ENCODE peak calls at places on chromosomes 5 and 9, in nine cellular contexts. A, B, S, U, T, C, F, J and H are unnamed samples.

GRCh38 chr9:135241381-135242380 is 154.2 kb downstream of the OLFM1 start:
- DNase-seq in A (no peak), B (peak), S (no peak), U (no peak), T (no peak), C (peak), F (no peak), J (no peak), H (no peak)

GRCh38 chr9:2816476-2817141 is 27.3 kb downstream of the PUM3 start:
- DNase-seq in A (no peak), B (no peak), S (peak), U (no peak), T (no peak), C (no peak), F (no peak), J (peak), H (no peak)

GRCh38 chr9:108163321-108164005 is 673.9 kb upstream of the KLF4 start:
- DNase-seq in A (no peak), B (no peak), S (no peak), U (no peak), T (no peak), C (no peak), F (no peak), J (peak), H (no peak)

GRCh38 chr9:34154052-34154451 is 24.8 kb upstream of the UBAP1 start:
- DNase-seq in A (no peak), B (no peak), S (no peak), U (no peak), T (no peak), C (no peak), F (no peak), J (no peak), H (no peak)

GRCh38 chr5:36839479-36839878 is 37.1 kb upstream of the NIPBL start:
- DNase-seq in A (no peak), B (no peak), S (no peak), U (no peak), T (no peak), C (no peak), F (no peak), J (no peak), H (no peak)

GRCh38 chr5:149652697-149653096 is 71.4 kb downstream of the ARHGEF37 start:
- DNase-seq in A (no peak), B (no peak), S (no peak), U (no peak), T (no peak), C (no peak), F (no peak), J (no peak), H (no peak)

GRCh38 chr9:134171316-134172197 is 7.2 kb upstream of the RNU6ATAC start:
- DNase-seq in A (peak), B (no peak), S (peak), U (no peak), T (no peak), C (no peak), F (no peak), J (peak), H (no peak)

GRCh38 chr5:158812381-158812780 is 287.3 kb downstream of the EBF1 start:
- DNase-seq in A (no peak), B (peak), S (peak), U (no peak), T (no peak), C (no peak), F (no peak), J (no peak), H (peak)

GRCh38 chr9:15618540-15619331 is 65.9 kb downstream of the CCDC171 start:
- DNase-seq in A (no peak), B (no peak), S (no peak), U (no peak), T (no peak), C (no peak), F (no peak), J (no peak), H (no peak)

GRCh38 chr5:96134886-96135285 is 173.2 kb upstream of the ELL2 start:
- DNase-seq in A (no peak), B (no peak), S (no peak), U (no peak), T (no peak), C (no peak), F (no peak), J (no peak), H (no peak)

GRCh38 chr9:89079421-89079820 is 88.2 kb downstream of the S1PR3 start:
- DNase-seq in A (no peak), B (no peak), S (no peak), U (no peak), T (no peak), C (no peak), F (no peak), J (peak), H (no peak)

GRCh38 chr5:143922718-143923117 is 110.8 kb downstream of the HMHB1 start:
- DNase-seq in A (no peak), B (no peak), S (no peak), U (no peak), T (no peak), C (no peak), F (no peak), J (peak), H (no peak)

GRCh38 chr9:137907776-137908175 is 30.2 kb downstream of the CACNA1B start:
- DNase-seq in A (no peak), B (no peak), S (no peak), U (peak), T (no peak), C (no peak), F (no peak), J (no peak), H (no peak)

GRCh38 chr5:38534122-38534408 is 22.4 kb downstream of the LIFR start:
- DNase-seq in A (no peak), B (no peak), S (no peak), U (no peak), T (no peak), C (no peak), F (no peak), J (no peak), H (no peak)

GRCh38 chr9:127987103-127987614 is 6.4 kb upstream of the EEIG1 start:
- DNase-seq in A (no peak), B (no peak), S (peak), U (no peak), T (no peak), C (no peak), F (no peak), J (peak), H (no peak)

GRCh38 chr9:16901589-16901988 is 31.1 kb upstream of the BNC2 start:
- DNase-seq in A (no peak), B (no peak), S (no peak), U (no peak), T (no peak), C (no peak), F (no peak), J (peak), H (no peak)

GRCh38 chr5:51517854-51518253 is 134.6 kb downstream of the ISL1 start:
- DNase-seq in A (no peak), B (no peak), S (no peak), U (no peak), T (no peak), C (no peak), F (peak), J (no peak), H (no peak)

GRCh38 chr5:6760636-6761035 is 47.4 kb downstream of the TENT4A start:
- DNase-seq in A (no peak), B (no peak), S (no peak), U (no peak), T (no peak), C (no peak), F (no peak), J (no peak), H (no peak)